ENCODE peak calls at places on chromosomes 12 and 14, in four cellular contexts. One of them, this sample, is unnamed.

GRCh38 chr12:116520801-116521471 is 38.2 kb upstream of the MAP1LC3B2 start:
- DNase-seq in lower lobe of right lung: no peak
- DNase-seq in bronchial epithelial cell: no peak
- DNase-seq in GF-D8: no peak
- DNase-seq in this sample: peak

GRCh38 chr12:69254046-69254445 is 14.7 kb downstream of the CPSF6 start:
- DNase-seq in GF-D8: no peak
- DNase-seq in bronchial epithelial cell: peak
- DNase-seq in lower lobe of right lung: no peak
- DNase-seq in this sample: peak

GRCh38 chr12:106090586-106091411 is 48.0 kb downstream of the NUAK1 start:
- DNase-seq in lower lobe of right lung: no peak
- DNase-seq in GF-D8: no peak
- DNase-seq in bronchial epithelial cell: peak
- DNase-seq in this sample: no peak

GRCh38 chr12:131375972-131376345 is 334.9 kb upstream of the SFSWAP start:
- DNase-seq in GF-D8: no peak
- DNase-seq in lower lobe of right lung: no peak
- DNase-seq in bronchial epithelial cell: no peak
- DNase-seq in this sample: no peak

GRCh38 chr12:127809236-127809635 is 457.7 kb upstream of the TMEM132C start:
- DNase-seq in GF-D8: no peak
- DNase-seq in bronchial epithelial cell: peak
- DNase-seq in lower lobe of right lung: no peak
- DNase-seq in this sample: peak

GRCh38 chr12:102917026-102917787 is at the start of gene PAH:
- DNase-seq in GF-D8: no peak
- DNase-seq in bronchial epithelial cell: no peak
- DNase-seq in lower lobe of right lung: peak
- DNase-seq in this sample: no peak

GRCh38 chr14:65501328-65501727 is 88.8 kb downstream of the FUT8 start:
- DNase-seq in lower lobe of right lung: no peak
- DNase-seq in bronchial epithelial cell: no peak
- DNase-seq in GF-D8: no peak
- DNase-seq in this sample: no peak

GRCh38 chr12:124490584-124491305 is 76.7 kb downstream of the NCOR2 start:
- DNase-seq in GF-D8: no peak
- DNase-seq in bronchial epithelial cell: no peak
- DNase-seq in lower lobe of right lung: peak
- DNase-seq in this sample: no peak

GRCh38 chr14:65330416-65330815 is 82.1 kb upstream of the FUT8 start:
- DNase-seq in bronchial epithelial cell: peak
- DNase-seq in lower lobe of right lung: no peak
- DNase-seq in GF-D8: no peak
- DNase-seq in this sample: no peak

GRCh38 chr12:16346931-16347330 is 514 bp upstream of the MGST1 start:
- DNase-seq in bronchial epithelial cell: peak
- DNase-seq in GF-D8: no peak
- DNase-seq in lower lobe of right lung: no peak
- DNase-seq in this sample: no peak